ENCODE peak calls at places on chromosomes 2 and 18, in five cellular contexts. X is cerebellar cortex; I is SK-N-DZ; G is stimulated activated naive B cell treated with anti-CD40 and anti-IgM and Interleukin-4, amounts not matched to agents 10 μg/mL and 1 μg/mL and 100 μg/mL, for 72 hours; R is small intestine. J is an unnamed sample.

GRCh38 chr2:234444888-234445287 is 52.0 kb downstream of the ARL4C start:
- DNase-seq in X (no peak), R (peak), I (no peak), G (peak), J (peak)

GRCh38 chr2:105769504-105769903 is 24.8 kb downstream of the NCK2 start:
- DNase-seq in R (no peak), G (no peak), X (no peak), I (no peak), J (no peak)

GRCh38 chr2:157260403-157261198 is 3.1 kb downstream of the GALNT5 start:
- DNase-seq in I (no peak), G (no peak), X (peak), R (peak), J (no peak)

GRCh38 chr18:29849145-29849544 is 1193.4 kb downstream of the DSC3 start:
- DNase-seq in R (no peak), I (no peak), X (no peak), G (no peak), J (no peak)

GRCh38 chr2:135882415-135882814 is 6.2 kb upstream of the MCM6 start:
- DNase-seq in I (no peak), R (no peak), G (no peak), X (no peak), J (no peak)

GRCh38 chr2:215624423-215624829 is 188.6 kb upstream of the FN1 start:
- DNase-seq in I (no peak), X (no peak), G (no peak), R (no peak), J (peak)

GRCh38 chr2:206045251-206045650 is 40.7 kb downstream of the INO80D start:
- DNase-seq in R (no peak), I (no peak), G (no peak), X (no peak), J (no peak)

GRCh38 chr2:237456200-237456731 is 30.8 kb upstream of the MLPH start:
- DNase-seq in R (no peak), I (peak), G (no peak), X (no peak), J (peak)

GRCh38 chr2:139353874-139354273 is 573.7 kb upstream of the NXPH2 start:
- DNase-seq in I (peak), R (no peak), X (no peak), G (no peak), J (no peak)

GRCh38 chr2:167253025-167253424 is 364.7 kb downstream of the XIRP2 start:
- DNase-seq in X (no peak), R (no peak), I (no peak), G (no peak), J (no peak)

GRCh38 chr2:239692348-239692747 is 291.5 kb upstream of the HDAC4 start:
- DNase-seq in R (no peak), X (no peak), I (no peak), G (no peak), J (peak)

GRCh38 chr2:191226196-191226595 is 19.0 kb upstream of the MYO1B start:
- DNase-seq in I (no peak), G (no peak), X (no peak), R (no peak), J (no peak)

GRCh38 chr2:121293450-121294325 is 8.7 kb upstream of the TFCP2L1 start:
- DNase-seq in G (no peak), R (peak), I (no peak), X (no peak), J (no peak)

J was measured in gastrocnemius medialis.